ENCODE peak calls at places on chromosomes 12 and 14, in six cellular contexts. I, P, L, W, G and E are unnamed samples.

GRCh38 chr12:71548906-71549305 is 109.3 kb downstream of the LGR5 start:
- DNase-seq in I (no peak), P (no peak), L (no peak), W (no peak), G (no peak), E (no peak)

GRCh38 chr12:62375603-62376002 is 91.0 kb upstream of the MON2 start:
- DNase-seq in I (no peak), P (no peak), L (no peak), W (no peak), G (no peak), E (no peak)

GRCh38 chr12:75120202-75120774 is 89.4 kb downstream of the KCNC2 start:
- DNase-seq in I (no peak), P (no peak), L (no peak), W (peak; percentile 23), G (no peak), E (no peak)

GRCh38 chr12:54374555-54375257 is 9.8 kb downstream of the ZNF385A start:
- DNase-seq in I (no peak), P (no peak), L (no peak), W (no peak), G (no peak), E (peak; percentile 36)

GRCh38 chr14:25049559-25050493 is at the start of gene STXBP6:
- DNase-seq in I (no peak), P (peak; percentile 35), L (peak; percentile 77), W (peak; percentile 87), G (peak; percentile 49), E (peak; percentile 80)

GRCh38 chr14:84857571-84857970 is 672.4 kb upstream of the FLRT2 start:
- DNase-seq in I (no peak), P (no peak), L (no peak), W (no peak), G (no peak), E (no peak)

GRCh38 chr14:38074091-38074490 is 133.6 kb upstream of the SSTR1 start:
- DNase-seq in I (no peak), P (no peak), L (no peak), W (no peak), G (no peak), E (no peak)

GRCh38 chr12:26126340-26127284 is 1.8 kb upstream of the BHLHE41 start:
- DNase-seq in I (no peak), P (peak; percentile 80), L (peak; percentile 86), W (peak; percentile 87), G (peak; percentile 76), E (peak; percentile 89)

GRCh38 chr14:23294734-23295561 is 7.7 kb downstream of the PPP1R3E start:
- DNase-seq in I (no peak), P (peak; percentile 55), L (peak; percentile 50), W (peak; percentile 23), G (peak; percentile 27), E (peak; percentile 54)

GRCh38 chr12:91931110-91931509 is 214.5 kb downstream of the BTG1 start:
- DNase-seq in I (no peak), P (peak; percentile 61), L (peak; percentile 81), W (no peak), G (no peak), E (no peak)

GRCh38 chr12:39846971-39847661 is 227.5 kb upstream of the ABCD2 start:
- DNase-seq in I (peak; percentile 11), P (no peak), L (no peak), W (peak; percentile 43), G (no peak), E (no peak)

GRCh38 chr12:77253321-77253720 is 188.0 kb upstream of the E2F7 start:
- DNase-seq in I (no peak), P (no peak), L (no peak), W (no peak), G (no peak), E (no peak)

GRCh38 chr12:125187148-125187733 is 122.0 kb downstream of the AACS start:
- DNase-seq in I (no peak), P (no peak), L (no peak), W (no peak), G (no peak), E (no peak)

GRCh38 chr12:51589557-51590176 is 1.4 kb upstream of the SCN8A start:
- DNase-seq in I (no peak), P (no peak), L (no peak), W (no peak), G (no peak), E (no peak)

GRCh38 chr12:11881835-11882234 is 188.9 kb upstream of the BCL2L14 start:
- DNase-seq in I (no peak), P (no peak), L (no peak), W (no peak), G (no peak), E (no peak)

GRCh38 chr14:46197856-46198255 is 453.7 kb downstream of the RPL10L start:
- DNase-seq in I (no peak), P (no peak), L (no peak), W (no peak), G (no peak), E (no peak)

GRCh38 chr14:77133718-77134338 is 7.8 kb downstream of the ZDHHC22 start:
- DNase-seq in I (no peak), P (peak; percentile 49), L (no peak), W (peak; percentile 95), G (peak; percentile 86), E (peak; percentile 62)

GRCh38 chr12:81212996-81213696 is 135.3 kb downstream of the ACSS3 start:
- DNase-seq in I (no peak), P (no peak), L (no peak), W (no peak), G (no peak), E (no peak)

GRCh38 chr14:74863274-74863673 is 12.7 kb downstream of the PROX2 start:
- DNase-seq in I (no peak), P (no peak), L (no peak), W (no peak), G (no peak), E (no peak)

GRCh38 chr12:52495385-52495784 is 2.3 kb upstream of the KRT6A start:
- DNase-seq in I (no peak), P (peak; percentile 42), L (no peak), W (peak; percentile 72), G (no peak), E (no peak)

GRCh38 chr12:110180591-110181005 is 56.4 kb downstream of the IFT81 start:
- DNase-seq in I (no peak), P (no peak), L (no peak), W (no peak), G (no peak), E (no peak)

GRCh38 chr14:89681086-89682018 is 264.3 kb upstream of the FOXN3 start:
- DNase-seq in I (no peak), P (no peak), L (no peak), W (no peak), G (peak; percentile 42), E (no peak)

GRCh38 chr12:124727244-124727673 is 136.4 kb downstream of the SCARB1 start:
- DNase-seq in I (no peak), P (no peak), L (peak; percentile 43), W (no peak), G (peak; percentile 22), E (peak; percentile 84)